ENCODE peak calls at places on chromosomes 16 and 17, in five cellular contexts. X, E, V, D and K are unnamed samples.

GRCh38 chr16:83336630-83337029 is 471.1 kb upstream of the HSBP1 start:
- DNase-seq in X (no peak), E (no peak), V (no peak), D (no peak), K (no peak)

GRCh38 chr17:81396722-81397313 is 1.6 kb downstream of the BAHCC1 start:
- DNase-seq in E (no peak), D (no peak), V (no peak), X (no peak), K (no peak)

GRCh38 chr17:80292557-80292956 is 31.9 kb downstream of the RNF213 start:
- DNase-seq in E (no peak), V (no peak), X (no peak), D (no peak), K (no peak)

GRCh38 chr16:7268182-7268581 is 64.5 kb upstream of the RBFOX1 start:
- DNase-seq in X (peak; percentile 41), V (peak; percentile 52), D (peak; percentile 6), E (peak; percentile 44), K (no peak)

GRCh38 chr17:40355123-40355803 is 9.3 kb downstream of the GJD3 start:
- DNase-seq in D (peak; percentile 91), E (peak; percentile 58), X (no peak), V (peak; percentile 88), K (peak; percentile 96)

GRCh38 chr17:27783951-27784350 is 16.4 kb downstream of the NOS2 start:
- DNase-seq in X (no peak), D (no peak), E (no peak), V (no peak), K (no peak)

GRCh38 chr16:75908718-75909117 is 182.4 kb upstream of the CPHXL start:
- DNase-seq in D (no peak), V (no peak), X (no peak), E (no peak), K (no peak)

GRCh38 chr17:74729866-74730265 is 7.2 kb upstream of the RAB37 start:
- DNase-seq in E (no peak), D (no peak), V (no peak), X (no peak), K (no peak)

GRCh38 chr16:89184685-89185061 is 13.1 kb downstream of the CDH15 start:
- DNase-seq in D (no peak), X (no peak), E (no peak), V (no peak), K (no peak)

GRCh38 chr17:78899361-78900260 is 3.4 kb downstream of the CEP295NL start:
- DNase-seq in X (no peak), D (no peak), E (no peak), V (no peak), K (no peak)

GRCh38 chr16:28309811-28310311 is 17.5 kb downstream of the SBK1 start:
- DNase-seq in V (peak; percentile 22), X (no peak), D (no peak), E (no peak), K (no peak)

GRCh38 chr16:22674832-22675191 is 139.2 kb upstream of the HS3ST2 start:
- DNase-seq in X (no peak), V (no peak), D (no peak), E (no peak), K (no peak)

GRCh38 chr17:38601539-38602351 is 4.0 kb downstream of the SRCIN1 start:
- DNase-seq in D (no peak), E (peak; percentile 58), V (peak; percentile 53), X (no peak), K (no peak)

GRCh38 chr17:9402590-9403199 is 172.9 kb downstream of the STX8 start:
- DNase-seq in X (peak; percentile 23), D (no peak), E (peak; percentile 45), V (no peak), K (no peak)

GRCh38 chr16:64983983-64984382 is 137.9 kb downstream of the CDH11 start:
- DNase-seq in X (peak; percentile 29), E (peak; percentile 5), V (peak; percentile 24), D (peak; percentile 2), K (no peak)

GRCh38 chr16:86789621-86790051 is 211.3 kb downstream of the FOXL1 start:
- DNase-seq in V (no peak), E (no peak), X (no peak), D (no peak), K (no peak)

GRCh38 chr17:73205326-73205980 is 12.6 kb downstream of the COG1 start:
- DNase-seq in V (no peak), D (no peak), E (peak; percentile 91), X (no peak), K (no peak)

GRCh38 chr16:12627394-12627793 is 176.3 kb downstream of the CPPED1 start:
- DNase-seq in V (no peak), X (no peak), D (no peak), E (no peak), K (no peak)

GRCh38 chr16:11234884-11235702 is 20.9 kb downstream of the SOCS1 start:
- DNase-seq in D (no peak), X (no peak), E (no peak), V (no peak), K (no peak)

GRCh38 chr17:78117027-78117981 is 11.3 kb downstream of the TMC6 start:
- DNase-seq in E (no peak), X (no peak), D (no peak), V (no peak), K (no peak)

GRCh38 chr17:80007939-80008338 is 27.7 kb downstream of the TBC1D16 start:
- DNase-seq in D (no peak), X (no peak), E (no peak), V (no peak), K (no peak)

GRCh38 chr17:9982159-9982558 is 77.1 kb upstream of the RCVRN start:
- DNase-seq in X (peak; percentile 25), D (no peak), E (peak; percentile 2), V (peak; percentile 8), K (no peak)

GRCh38 chr17:28899212-28899815 is 1.8 kb upstream of the FLOT2 start:
- DNase-seq in X (no peak), D (no peak), E (no peak), V (no peak), K (no peak)

GRCh38 chr17:68197997-68198930 is 49.6 kb upstream of the AMZ2 start:
- DNase-seq in D (no peak), E (no peak), V (no peak), X (no peak), K (no peak)

GRCh38 chr17:42760652-42761581 is at the start of gene RAMP2:
- DNase-seq in V (no peak), E (no peak), D (no peak), X (no peak), K (no peak)

DNA sequence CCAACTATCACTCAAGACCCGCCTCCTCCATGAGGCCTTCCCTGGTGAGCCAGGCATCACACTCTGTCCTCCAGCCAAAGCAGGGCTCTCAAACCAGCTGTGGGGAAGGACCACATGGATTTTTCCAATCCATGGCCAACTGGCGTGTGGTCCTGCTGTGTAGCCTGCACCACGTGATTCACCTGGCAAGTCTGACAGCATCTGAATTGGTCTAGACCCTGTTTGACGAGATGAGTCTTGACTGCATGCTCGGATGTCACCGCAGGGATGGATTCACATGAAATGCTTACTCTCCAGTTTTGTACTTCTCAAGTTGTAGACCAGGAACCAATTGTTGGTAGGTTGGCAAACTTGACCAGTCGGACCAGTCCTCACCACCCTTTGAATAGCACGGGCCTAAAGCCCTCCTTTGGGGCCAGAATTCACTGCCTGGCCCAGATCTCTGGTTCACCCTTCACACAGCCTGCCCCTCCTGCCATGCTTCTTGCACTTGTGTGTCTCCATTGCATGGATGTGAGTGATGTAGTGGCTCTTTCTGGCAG is 9.9 kb downstream of the CRHR1 start:
- DNase-seq in V (no peak), E (no peak), X (no peak), D (no peak), K (no peak)
- TF ChIP-seq TAF1 in V (no peak), E (no peak), X (no peak), D (no peak), K (no peak)

DNA sequence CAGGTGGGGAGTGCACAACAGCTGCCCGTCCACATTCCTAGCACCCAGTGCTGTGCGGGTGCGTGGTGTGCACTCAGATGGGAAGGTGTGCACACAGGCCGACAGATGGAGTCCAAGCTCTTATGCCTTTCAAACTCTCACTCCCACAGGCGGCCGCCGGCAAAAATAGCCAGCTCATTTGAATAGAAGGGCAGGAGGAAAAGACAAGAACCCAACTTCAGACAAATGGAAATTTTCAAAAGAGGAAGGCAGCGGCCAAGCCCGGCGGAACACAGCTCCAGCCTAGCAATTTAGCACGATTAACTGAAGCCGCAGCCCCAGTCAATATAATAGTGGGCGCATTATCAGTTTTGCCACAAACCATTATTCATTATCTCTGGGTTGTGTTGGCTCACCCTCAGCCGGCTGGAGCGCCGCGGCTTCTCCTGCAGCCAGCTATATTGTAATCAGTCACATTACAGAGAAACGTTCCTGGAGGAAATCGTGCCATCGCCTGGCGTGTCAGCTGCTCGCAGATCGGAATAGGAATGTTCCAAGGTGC is 103.9 kb upstream of the SEC14L1 start:
- DNase-seq in V (peak; percentile 34), D (no peak), X (no peak), E (no peak), K (no peak)
- TF ChIP-seq POLR2AphosphoS5 in V (peak; percentile 36), D (no peak), X (no peak), E (no peak), K (no peak)

DNA sequence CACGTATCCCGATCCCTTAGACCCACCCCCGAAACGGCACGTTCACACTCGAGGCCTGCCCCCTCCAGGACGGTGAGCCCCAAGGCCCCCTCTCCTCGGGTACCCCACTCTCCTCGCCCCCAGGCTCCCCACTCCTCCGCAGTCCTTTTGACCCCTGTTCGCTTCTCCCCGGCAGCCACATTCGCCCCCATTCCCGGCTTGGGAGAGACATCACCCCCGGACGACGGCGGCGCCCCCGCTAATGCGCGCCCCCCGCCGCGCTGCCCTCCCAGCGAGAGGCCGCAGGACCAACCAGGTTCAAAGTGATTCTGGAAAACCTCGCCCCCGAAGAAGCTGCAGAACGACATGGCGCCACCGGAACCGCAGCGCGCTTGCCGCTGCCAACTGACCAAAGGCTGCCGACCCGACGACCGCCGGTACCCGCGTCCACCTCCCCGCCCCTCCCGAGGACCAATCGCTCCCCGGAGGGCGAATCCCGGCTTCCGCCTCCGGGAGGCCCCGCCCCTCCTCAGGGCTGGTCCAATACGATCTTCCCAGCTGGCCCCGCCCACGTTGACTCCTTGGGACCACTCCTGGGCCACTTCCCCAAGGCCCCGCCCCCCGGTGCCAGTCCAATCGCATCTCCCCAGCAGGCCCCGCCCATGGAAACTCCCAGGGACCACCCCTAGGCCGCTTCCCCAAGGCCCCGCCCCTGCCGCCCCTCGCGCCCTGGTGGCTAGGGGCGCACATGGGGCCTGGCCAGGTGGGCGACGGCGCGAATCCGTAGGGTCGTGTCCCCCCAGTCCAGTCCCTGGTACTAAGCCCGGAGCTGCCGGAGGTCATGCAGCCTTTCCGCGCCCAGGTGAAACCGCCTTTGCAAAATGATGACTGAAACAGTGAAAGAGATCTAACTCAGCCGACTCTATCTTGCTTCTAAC is at the start of gene MSRB1:
- DNase-seq in E (peak; percentile 98), D (peak; percentile 100), V (peak; percentile 99), X (peak; percentile 96), K (peak; percentile 100)
- TF ChIP-seq POLR2A in E (peak; percentile 95), D (peak; percentile 57), V (peak; percentile 80), X (no peak), K (peak; percentile 82)

DNA sequence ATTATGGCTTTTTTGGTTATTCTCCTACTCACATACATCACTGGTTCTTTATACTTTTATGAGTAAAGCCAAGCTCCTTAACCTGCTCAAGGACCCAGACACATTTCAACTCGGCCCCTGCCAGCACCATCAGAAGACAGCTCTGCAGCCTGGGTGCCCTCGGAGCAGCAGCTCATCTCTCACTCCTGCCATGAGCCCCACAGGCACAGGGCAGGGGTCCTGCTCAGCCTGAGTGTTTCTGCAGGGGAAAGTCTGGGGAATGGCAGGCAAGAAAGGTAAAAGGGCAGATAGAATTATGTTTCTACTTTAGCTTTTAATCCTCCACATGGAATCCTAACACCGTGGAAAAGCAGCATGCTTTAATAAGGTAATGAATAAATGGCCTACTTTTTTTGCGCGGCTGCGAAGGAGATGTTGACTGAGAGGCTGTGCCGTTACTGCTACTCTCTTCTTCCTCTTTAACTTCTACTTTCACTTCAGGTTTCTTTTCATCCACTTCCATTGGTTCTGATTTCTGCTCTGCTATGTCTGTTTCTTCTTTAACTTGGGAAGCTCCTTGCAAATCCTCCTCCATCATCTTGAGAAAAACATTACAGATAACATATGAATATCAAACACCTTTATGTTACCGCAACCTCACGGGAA is 50.1 kb upstream of the TRAP1 start:
- DNase-seq in E (no peak), D (no peak), V (no peak), X (no peak), K (no peak)
- TF ChIP-seq TAF1 in E (no peak), D (no peak), V (no peak), X (no peak), K (no peak)